ENCODE peak calls at places on chromosome 22, in nine cellular contexts. V is K562, Q is A549, A is ovary, H is tibial nerve, X is upper lobe of left lung, W is stomach, P is sigmoid colon, K is HepG2. G is an unnamed sample.

GRCh38 chr22:46133588-46133855 is 16.8 kb upstream of the PPARA start:
- DNase-seq in V (no peak), W (no peak), K (no peak), P (no peak), Q (no peak), X (no peak), H (no peak), A (no peak), G (no peak)

GRCh38 chr22:42316988-42317387 is 46.5 kb upstream of the TCF20 start:
- DNase-seq in W (peak; percentile 65), K (no peak), V (peak; percentile 51), P (peak; percentile 87), Q (no peak), X (no peak), A (no peak), H (no peak), G (no peak)

GRCh38 chr22:22877523-22878210 is 9.9 kb upstream of the IGLL5 start:
- DNase-seq in P (no peak), X (no peak), V (peak; percentile 98), H (no peak), W (peak; percentile 53), Q (peak; percentile 61), K (peak; percentile 46), A (peak; percentile 33), G (no peak)

GRCh38 chr22:30460147-30460546 is 11.7 kb downstream of the SEC14L3 start:
- DNase-seq in Q (peak; percentile 40), X (no peak), P (no peak), H (no peak), K (no peak), W (peak; percentile 69), V (no peak), A (no peak), G (no peak)

GRCh38 chr22:24697671-24698082 is 76.8 kb downstream of the PIWIL3 start:
- DNase-seq in P (no peak), A (no peak), Q (no peak), H (no peak), W (peak; percentile 79), X (peak; percentile 75), V (no peak), K (no peak), G (no peak)

GRCh38 chr22:38104084-38104483 is 6.4 kb downstream of the BAIAP2L2 start:
- DNase-seq in A (no peak), K (no peak), Q (peak; percentile 50), X (no peak), V (peak; percentile 43), P (no peak), W (no peak), H (no peak), G (no peak)

GRCh38 chr22:46982635-46983034 is 220.2 kb downstream of the TBC1D22A start:
- DNase-seq in W (no peak), Q (no peak), V (no peak), H (no peak), X (no peak), K (no peak), P (no peak), A (no peak), G (no peak)

GRCh38 chr22:27303718-27304117 is 497.8 kb downstream of the MN1 start:
- DNase-seq in H (no peak), K (no peak), Q (no peak), P (no peak), V (no peak), W (no peak), A (no peak), X (no peak), G (no peak)

GRCh38 chr22:46057206-46057605 is 80.2 kb upstream of the WNT7B start:
- DNase-seq in K (no peak), Q (no peak), H (peak; percentile 17), W (peak; percentile 25), X (no peak), P (peak; percentile 75), A (peak; percentile 66), V (no peak), G (peak; percentile 37)

GRCh38 chr22:17266261-17266971 is 47.2 kb upstream of the ADA2 start:
- DNase-seq in P (no peak), W (no peak), Q (no peak), V (no peak), X (no peak), A (peak; percentile 33), H (no peak), K (no peak), G (no peak)

GRCh38 chr22:23067691-23068090 is 2.6 kb upstream of the GNAZ start:
- DNase-seq in P (no peak), A (no peak), W (peak; percentile 7), Q (no peak), X (no peak), H (no peak), V (no peak), K (no peak), G (no peak)

GRCh38 chr22:31764785-31765184 is 11.0 kb downstream of the DEPDC5 start:
- DNase-seq in P (no peak), Q (no peak), A (no peak), H (no peak), W (no peak), V (peak; percentile 27), K (no peak), X (no peak), G (no peak)

GRCh38 chr22:35641494-35642120 is 6.6 kb upstream of the APOL6 start:
- DNase-seq in H (no peak), W (no peak), Q (no peak), K (no peak), P (peak; percentile 44), V (no peak), X (no peak), A (no peak), G (no peak)
- H3K4me1 ChIP-seq in H (no peaks in the 10 kb centered on the region), W (peaks cover 4% of the 10 kb centered on the region), Q (peaks cover 6% of the 10 kb centered on the region), K (peaks cover 69% of the 10 kb centered on the region), P (peaks cover 35% of the 10 kb centered on the region), V (no peaks in the 10 kb centered on the region), X (peaks cover 29% of the 10 kb centered on the region), A (peaks cover 40% of the 10 kb centered on the region), G (peaks cover 21% of the 10 kb centered on the region)

DNA sequence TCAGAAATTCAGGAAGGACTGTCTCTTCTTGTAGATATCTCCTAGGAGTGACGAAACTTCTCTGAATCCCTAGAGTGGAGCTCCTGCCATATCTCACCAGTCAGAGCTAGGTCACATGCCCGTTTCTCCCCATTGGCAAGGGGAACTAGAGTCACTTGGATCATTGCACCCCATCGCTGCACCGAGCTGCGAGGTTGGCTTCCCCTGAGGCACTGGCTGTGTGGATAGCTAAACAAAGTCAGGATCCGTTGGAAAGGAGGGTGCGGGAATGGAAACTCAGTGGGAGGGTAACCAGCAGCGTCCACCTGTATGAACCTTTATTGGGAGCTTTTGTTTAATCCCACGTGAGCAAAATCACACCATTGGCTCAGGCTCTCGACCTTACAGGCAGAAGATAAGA is 283.8 kb downstream of the BRD1 start:
- DNase-seq in X (no peak), K (no peak), A (no peak), Q (no peak), P (peak; percentile 30), W (no peak), V (no peak), H (no peak), G (peak; percentile 17)
- H3K9me3 ChIP-seq in X (no peaks in the 10 kb centered on the region), K (no peaks in the 10 kb centered on the region), A (no peaks in the 10 kb centered on the region), Q (no peaks in the 10 kb centered on the region), P (no peaks in the 10 kb centered on the region), W (no peaks in the 10 kb centered on the region), V (no peaks in the 10 kb centered on the region), H (no peaks in the 10 kb centered on the region), G (no peaks in the 10 kb centered on the region)

GRCh38 chr22:19275104-19275503 is 16.4 kb downstream of the CLTCL1 start:
- DNase-seq in V (no peak), H (no peak), W (no peak), Q (no peak), X (no peak), K (no peak), P (no peak), A (no peak), G (no peak)

GRCh38 chr22:19275513-19275912 is 16.0 kb downstream of the CLTCL1 start:
- DNase-seq in V (no peak), H (no peak), K (no peak), P (no peak), W (no peak), X (no peak), A (no peak), Q (no peak), G (no peak)

GRCh38 chr22:19271856-19272535 is 19.5 kb downstream of the CLTCL1 start:
- DNase-seq in H (no peak), K (peak; percentile 89), X (no peak), V (no peak), P (no peak), A (no peak), W (no peak), Q (peak; percentile 90), G (no peak)

GRCh38 chr22:19277785-19278184 is 13.7 kb downstream of the CLTCL1 start:
- DNase-seq in A (no peak), K (no peak), V (no peak), P (no peak), X (no peak), W (no peak), Q (no peak), H (no peak), G (no peak)

GRCh38 chr22:19275919-19276600 is 15.5 kb downstream of the CLTCL1 start:
- DNase-seq in V (peak; percentile 70), H (no peak), W (peak; percentile 30), A (no peak), K (no peak), X (no peak), Q (no peak), P (no peak), G (no peak)
- TF ChIP-seq EP300 in V (peak; percentile 20), H (no peak), W (no peak), A (no peak), K (no peak), X (no peak), Q (no peak), P (no peak), G (no peak)

GRCh38 chr22:48096411-48096810 is 1334.0 kb downstream of the TBC1D22A start:
- DNase-seq in X (no peak), A (no peak), V (no peak), W (no peak), P (peak; percentile 39), K (no peak), Q (no peak), H (no peak), G (peak; percentile 64)
- H3K4me1 ChIP-seq in X (no peaks in the 10 kb centered on the region), A (no peaks in the 10 kb centered on the region), V (no peaks in the 10 kb centered on the region), W (no peaks in the 10 kb centered on the region), P (peaks cover 17% of the 10 kb centered on the region), K (no peaks in the 10 kb centered on the region), Q (no peaks in the 10 kb centered on the region), H (no peaks in the 10 kb centered on the region), G (no peaks in the 10 kb centered on the region)

GRCh38 chr22:49417833-49418232 is 409.8 kb downstream of the BRD1 start:
- DNase-seq in H (no peak), Q (no peak), P (no peak), A (no peak), K (no peak), X (no peak), V (no peak), W (no peak), G (no peak)
- H3K9me3 ChIP-seq in H (no peaks in the 10 kb centered on the region), Q (no peaks in the 10 kb centered on the region), P (no peaks in the 10 kb centered on the region), A (no peaks in the 10 kb centered on the region), K (no peaks in the 10 kb centered on the region), X (no peaks in the 10 kb centered on the region), V (no peaks in the 10 kb centered on the region), W (no peaks in the 10 kb centered on the region), G (no peaks in the 10 kb centered on the region)

G was measured in suprapubic skin.